ENCODE peak calls at places on chromosomes 7 and 10, in ten cellular contexts. N, O, L, J, R, G, Y, C, S and M are unnamed samples. For H3K4me1, the result is how much of the 10 kb centered on the place peaks cover.

GRCh38 chr10:131239926-131240325 is 71.6 kb downstream of the TCERG1L start:
- DNase-seq in R (no peak), C (no peak), O (no peak), J (no peak), Y (no peak), N (no peak), G (no peak), S (no peak), L (no peak), M (no peak)

GRCh38 chr10:89845541-89846275 is 144.3 kb downstream of the KIF20B start:
- DNase-seq in J (no peak), S (no peak), N (peak), C (no peak), O (no peak), Y (no peak), R (no peak), G (no peak), L (no peak), M (no peak)

GRCh38 chr10:132027423-132027983 is 38.2 kb upstream of the JAKMIP3 start:
- DNase-seq in L (no peak), Y (no peak), N (no peak), G (no peak), O (no peak), J (no peak), S (no peak), C (no peak), R (no peak), M (no peak)

GRCh38 chr7:32142649-32143048 is 72.4 kb upstream of the PDE1C start:
- DNase-seq in C (no peak), S (no peak), J (no peak), G (no peak), N (no peak), R (no peak), Y (no peak), O (no peak), L (no peak), M (no peak)

GRCh38 chr10:93300518-93300917 is 181.6 kb downstream of the MYOF start:
- DNase-seq in S (no peak), G (no peak), Y (no peak), J (no peak), L (no peak), C (no peak), N (no peak), R (no peak), O (no peak), M (no peak)

GRCh38 chr7:112266141-112266540 is 59.6 kb downstream of the ZNF277 start:
- DNase-seq in G (no peak), O (no peak), N (no peak), J (no peak), R (no peak), S (no peak), Y (no peak), C (no peak), L (no peak), M (no peak)

GRCh38 chr7:104848386-104848990 is 165.5 kb upstream of the KMT2E start:
- DNase-seq in N (peak), L (no peak), C (peak), O (no peak), R (no peak), G (peak), J (peak), Y (peak), S (peak), M (peak)

GRCh38 chr7:139860090-139860773 is 31.2 kb downstream of the TBXAS1 start:
- DNase-seq in R (no peak), N (no peak), J (peak), O (no peak), S (no peak), L (no peak), Y (no peak), C (no peak), G (no peak), M (no peak)

GRCh38 chr7:131722371-131722770 is 165.9 kb upstream of the PODXL start:
- DNase-seq in C (no peak), N (no peak), S (no peak), R (no peak), Y (no peak), G (no peak), O (no peak), J (no peak), L (no peak), M (no peak)

GRCh38 chr10:124614003-124614659 is 130.0 kb downstream of the FAM53B start:
- DNase-seq in C (no peak), S (no peak), L (no peak), O (no peak), G (no peak), R (no peak), N (no peak), J (no peak), Y (no peak), M (no peak)

GRCh38 chr7:73986158-73986631 is 41.8 kb upstream of the ELN start:
- DNase-seq in R (no peak), S (no peak), Y (no peak), J (no peak), L (peak), G (no peak), N (no peak), O (no peak), C (no peak), M (no peak)

GRCh38 chr7:1264345-1265280 is 31.9 kb downstream of the UNCX start:
- DNase-seq in G (no peak), J (no peak), N (no peak), O (no peak), Y (no peak), L (no peak), R (no peak), S (no peak), C (no peak), M (no peak)

GRCh38 chr7:29375641-29376562 is 181.3 kb downstream of the CHN2 start:
- DNase-seq in L (no peak), J (peak), R (no peak), N (peak), S (no peak), Y (no peak), G (peak), O (no peak), C (no peak), M (no peak)

GRCh38 chr7:39609084-39609461 is 14.3 kb upstream of the RALA start:
- DNase-seq in O (no peak), R (no peak), L (no peak), S (no peak), Y (no peak), N (no peak), G (no peak), J (no peak), C (no peak), M (no peak)

GRCh38 chr7:50940621-50941020 is 157.9 kb upstream of the GRB10 start:
- DNase-seq in G (no peak), C (no peak), Y (no peak), N (no peak), S (no peak), L (no peak), J (no peak), O (no peak), R (no peak), M (no peak)

GRCh38 chr7:114293289-114294012 is 121.2 kb upstream of the FOXP2 start:
- DNase-seq in Y (no peak), O (no peak), J (no peak), S (no peak), C (no peak), G (no peak), R (no peak), N (no peak), L (no peak), M (no peak)

GRCh38 chr10:12684784-12685183 is 316.7 kb downstream of the CCDC3 start:
- DNase-seq in J (no peak), C (no peak), N (no peak), Y (no peak), L (no peak), G (no peak), S (no peak), O (no peak), R (no peak), M (no peak)

GRCh38 chr7:151437163-151437553 is 2.8 kb downstream of the CRYGN start:
- DNase-seq in Y (no peak), G (no peak), S (no peak), C (no peak), R (no peak), O (no peak), J (no peak), N (no peak), L (no peak), M (no peak)

GRCh38 chr7:151434549-151434948 is 5.4 kb downstream of the CRYGN start:
- DNase-seq in C (no peak), Y (no peak), N (no peak), S (no peak), R (no peak), G (no peak), J (no peak), O (no peak), L (no peak), M (no peak)

GRCh38 chr7:151435103-151435916 is 4.6 kb downstream of the CRYGN start:
- DNase-seq in L (peak), N (no peak), S (no peak), Y (no peak), R (no peak), G (no peak), O (no peak), J (peak), C (no peak), M (no peak)

GRCh38 chr7:151436446-151437162 is 3.3 kb downstream of the CRYGN start:
- DNase-seq in G (no peak), N (peak), R (no peak), S (peak), L (peak), C (no peak), O (no peak), J (no peak), Y (no peak), M (no peak)

GRCh38 chr7:151435971-151436370 is 4.0 kb downstream of the CRYGN start:
- DNase-seq in J (no peak), N (no peak), L (no peak), O (no peak), C (no peak), Y (no peak), G (no peak), R (no peak), S (no peak), M (no peak)
- H3K4me1 ChIP-seq in J (under half), N (under half), L (half or more), O (under half), C (under half), Y (under half), G (under half), R (under half), S (under half), M (half or more)

DNA sequence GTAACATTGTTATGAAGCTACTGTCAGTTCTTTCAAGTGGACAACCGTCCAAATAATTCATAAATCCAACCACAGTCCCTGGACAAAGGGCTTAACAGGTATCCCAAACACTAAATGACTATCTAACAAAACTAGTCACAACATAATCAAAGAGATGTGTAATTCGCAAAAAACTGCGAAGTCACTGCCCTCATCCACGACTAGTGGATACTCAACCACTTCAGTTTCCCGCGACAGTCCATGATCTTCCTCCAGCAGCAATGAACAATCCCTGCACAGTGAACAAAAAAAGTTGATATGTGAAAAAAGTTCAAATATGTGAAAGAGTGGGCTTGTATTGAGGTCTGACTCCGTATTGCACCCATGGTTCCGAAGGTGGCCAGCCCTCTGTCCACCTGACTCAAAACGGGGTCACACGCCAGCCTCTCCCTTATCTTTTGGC is 284 bp downstream of the DCLRE1A start:
- DNase-seq in N (peak), R (no peak), G (no peak), S (no peak), O (peak), Y (no peak), J (peak), C (no peak), L (no peak), M (no peak)
- H3K4me1 ChIP-seq in N (under half), R (under half), G (under half), S (under half), O (under half), Y (under half), J (half or more), C (under half), L (under half), M (half or more)

DNA sequence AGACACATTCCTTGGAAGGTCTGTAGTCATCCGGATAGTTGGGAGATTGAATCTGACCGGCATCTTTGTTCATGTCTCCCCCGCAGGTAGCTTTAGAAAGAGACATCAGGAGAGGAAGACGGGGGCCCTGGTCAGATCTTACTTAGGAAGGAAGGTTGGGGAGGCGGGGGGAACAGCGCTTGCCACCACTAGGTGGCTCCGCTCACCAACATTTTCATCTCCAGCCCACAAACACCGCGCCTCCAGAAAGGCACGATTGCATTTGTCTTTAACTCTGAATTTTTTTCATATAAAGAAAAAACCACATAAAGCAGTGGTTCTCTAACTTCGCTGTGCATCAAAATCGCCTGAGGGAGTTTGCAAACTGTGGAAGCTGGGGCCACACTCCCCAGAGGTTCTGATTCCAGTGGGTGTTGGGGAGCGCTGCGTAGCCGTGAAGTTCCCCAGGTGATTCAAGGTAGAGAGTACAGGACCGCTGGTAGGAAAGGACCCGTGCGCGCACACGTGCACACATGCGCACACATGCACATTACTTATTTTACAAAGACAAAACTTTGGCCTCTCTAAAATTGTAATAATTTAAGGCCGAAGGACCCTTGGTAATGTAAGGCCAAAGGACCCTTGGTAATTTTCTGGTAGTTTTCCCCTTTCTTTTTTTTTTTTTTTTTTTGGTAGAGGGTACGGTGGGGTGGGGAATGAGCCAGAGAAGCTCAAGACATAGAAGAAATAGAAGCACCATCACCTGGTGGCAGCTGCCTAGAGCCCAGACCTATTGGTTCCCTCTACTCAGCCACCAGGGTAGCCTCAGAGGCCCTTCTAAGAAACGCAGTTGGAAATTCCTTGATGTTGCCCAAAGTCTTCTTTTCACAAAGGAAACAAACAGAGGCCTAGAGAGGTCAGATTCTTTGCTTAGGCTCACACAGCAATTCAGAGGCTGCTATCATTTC is 37.4 kb upstream of the OPALIN start:
- DNase-seq in S (peak), R (peak), J (peak), N (peak), Y (peak), G (peak), O (no peak), L (peak), C (peak), M (peak)
- H3K4me1 ChIP-seq in S (under half), R (under half), J (under half), N (under half), Y (under half), G (under half), O (under half), L (under half), C (under half), M (under half)

DNA sequence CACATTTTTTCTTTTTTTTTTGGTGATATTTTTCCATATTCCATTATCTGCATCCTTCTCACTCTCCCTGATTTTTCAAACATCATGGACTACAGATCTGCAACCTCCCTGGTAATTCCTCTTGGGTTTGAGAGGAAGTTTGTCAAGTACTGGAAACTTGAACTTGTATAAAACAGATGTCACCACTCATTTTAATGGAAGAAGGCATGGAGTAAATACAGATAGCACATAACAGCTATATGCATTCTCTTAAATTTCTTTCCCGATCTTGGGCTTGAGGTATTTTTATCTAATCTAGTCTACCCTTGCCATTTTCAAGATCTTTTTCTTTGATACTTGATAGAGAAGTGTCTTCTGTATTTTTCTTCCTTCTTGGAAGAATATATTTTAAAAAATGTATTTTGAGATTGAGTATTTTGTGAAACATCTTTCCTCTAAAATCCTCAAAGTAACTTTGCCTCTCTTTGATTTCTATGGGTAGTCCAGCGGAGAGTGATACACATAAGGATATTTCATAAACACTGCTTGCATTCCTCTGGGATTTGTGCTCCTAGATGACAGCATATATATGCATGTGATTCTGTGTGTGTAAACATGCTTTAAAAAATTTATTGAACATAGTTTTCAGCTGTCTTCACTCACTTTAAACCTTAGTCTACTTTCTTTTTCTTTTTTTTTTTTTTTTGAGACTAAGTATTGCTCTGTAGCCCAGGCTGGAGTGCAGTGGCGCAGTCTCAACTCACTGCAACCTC is 84.4 kb downstream of the KAT6B start:
- DNase-seq in N (no peak), O (no peak), R (no peak), S (no peak), L (no peak), G (no peak), C (no peak), Y (no peak), J (no peak), M (no peak)
- H3K4me1 ChIP-seq in N (under half), O (under half), R (under half), S (under half), L (under half), G (under half), C (under half), Y (under half), J (under half), M (under half)

GRCh38 chr7:5477723-5478531 is 54.3 kb upstream of the TNRC18 start:
- DNase-seq in L (no peak), G (peak), R (no peak), S (peak), C (no peak), Y (no peak), J (peak), O (no peak), N (no peak), M (no peak)

GRCh38 chr7:5479133-5479745 is 55.6 kb upstream of the TNRC18 start:
- DNase-seq in N (no peak), O (no peak), L (no peak), Y (no peak), G (no peak), R (no peak), J (no peak), S (no peak), C (no peak), M (no peak)

GRCh38 chr7:5477126-5477525 is 53.5 kb upstream of the TNRC18 start:
- DNase-seq in G (no peak), O (no peak), R (no peak), S (no peak), L (no peak), J (no peak), C (no peak), Y (no peak), N (no peak), M (no peak)

GRCh38 chr7:5479941-5480517 is 56.4 kb upstream of the TNRC18 start:
- DNase-seq in L (no peak), C (no peak), N (no peak), S (no peak), J (no peak), O (no peak), Y (no peak), R (no peak), G (no peak), M (no peak)

DNA sequence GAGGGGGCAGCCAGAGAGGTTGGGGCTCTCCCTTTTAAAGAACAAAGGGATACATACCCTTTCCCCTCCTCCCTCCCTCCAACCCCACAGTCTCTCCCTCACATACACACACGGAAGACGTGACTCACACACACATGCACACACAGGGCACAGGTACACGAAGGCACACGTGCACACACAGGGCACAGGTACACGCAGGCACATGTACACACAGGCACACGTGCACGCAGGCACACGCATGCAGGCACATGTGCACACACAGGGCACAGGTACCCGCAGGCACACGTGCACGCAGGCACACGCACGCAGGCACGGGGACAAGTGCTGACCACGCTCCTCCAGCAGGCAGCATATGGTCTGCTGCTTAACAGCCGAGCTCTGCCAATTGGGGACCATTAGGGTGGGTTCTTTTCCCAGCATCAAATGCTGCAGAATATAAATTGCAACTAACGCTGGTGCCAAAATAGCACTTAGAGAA is 55.0 kb upstream of the TNRC18 start:
- DNase-seq in S (no peak), L (no peak), Y (no peak), R (no peak), N (no peak), C (no peak), J (no peak), O (no peak), G (no peak), M (no peak)
- H3K4me1 ChIP-seq in S (under half), L (under half), Y (under half), R (under half), N (under half), C (under half), J (under half), O (under half), G (under half), M (under half)